ENCODE peak calls at places on chromosomes 13 and 19, in five cellular contexts. C is stimulated activated CD4-positive, alpha-beta T cell treated with anti-CD3 and anti-CD28 coated beads, TNF-alpha, amount 100 ng/mL, for 24 hours; O is HFFc6; N is stromal cell of bone marrow; R is small intestine. V is an unnamed sample.

GRCh38 chr13:23161176-23161825 is 19.5 kb upstream of the SGCG start:
- DNase-seq in R (no peak), O (no peak), C (no peak), N (no peak), V (no peak)

GRCh38 chr19:38122402-38123093 is 101.5 kb downstream of the DPF1 start:
- DNase-seq in C (no peak), N (no peak), R (no peak), O (no peak), V (no peak)

GRCh38 chr19:48491793-48492123 is 19.9 kb downstream of the LMTK3 start:
- DNase-seq in O (no peak), N (no peak), C (no peak), R (no peak), V (no peak)

GRCh38 chr13:24680258-24680920 is at the start of gene ATP12A:
- DNase-seq in O (no peak), R (no peak), N (no peak), C (no peak), V (no peak)

GRCh38 chr13:18232298-18232993 is 949.2 kb downstream of the TUBA3C start:
- DNase-seq in C (no peak), R (no peak), N (no peak), O (no peak), V (no peak)

GRCh38 chr13:73417012-73417615 is 358.3 kb downstream of the KLF5 start:
- DNase-seq in N (no peak), R (peak), C (no peak), O (no peak), V (no peak)

GRCh38 chr19:12113121-12113520 is 27.0 kb downstream of the ZNF20 start:
- DNase-seq in O (no peak), R (no peak), C (no peak), N (no peak), V (no peak)

GRCh38 chr19:7520131-7521051 is 2.0 kb upstream of the MCOLN1 start:
- DNase-seq in R (no peak), C (no peak), O (no peak), N (no peak), V (no peak)

GRCh38 chr13:43307921-43308433 is 284.6 kb downstream of the DNAJC15 start:
- DNase-seq in R (peak), N (no peak), O (peak), C (no peak), V (no peak)

GRCh38 chr19:46697142-46697960 is 19.6 kb downstream of the PRKD2 start:
- DNase-seq in N (peak), C (no peak), O (no peak), R (peak), V (no peak)

GRCh38 chr19:47776568-47776967 is 1.9 kb upstream of the SELENOW start:
- DNase-seq in N (no peak), C (no peak), O (no peak), R (peak), V (no peak)

GRCh38 chr19:5077209-5077515 is 108.2 kb downstream of the KDM4B start:
- DNase-seq in O (no peak), R (no peak), C (no peak), N (no peak), V (no peak)

GRCh38 chr13:93201992-93202558 is 24.5 kb upstream of the GPC6 start:
- DNase-seq in O (no peak), R (no peak), N (no peak), C (no peak), V (no peak)

GRCh38 chr13:99721606-99722384 is 220.5 kb downstream of the TM9SF2 start:
- DNase-seq in C (no peak), O (no peak), R (no peak), N (no peak), V (no peak)

GRCh38 chr19:10662384-10663251 is 8.5 kb downstream of the ILF3 start:
- DNase-seq in N (no peak), R (no peak), C (no peak), O (no peak), V (no peak)

GRCh38 chr13:53408306-53408705 is 379.7 kb downstream of the OLFM4 start:
- DNase-seq in N (no peak), C (no peak), O (no peak), R (no peak), V (no peak)

GRCh38 chr19:3760871-3761361 is 576 bp downstream of the APBA3 start:
- DNase-seq in C (no peak), R (no peak), N (no peak), O (no peak), V (no peak)

GRCh38 chr19:5036733-5037681 is 68.1 kb downstream of the KDM4B start:
- DNase-seq in C (no peak), R (no peak), O (peak), N (peak), V (no peak)

GRCh38 chr13:20977394-20977793 is 74.8 kb upstream of the XPO4 start:
- DNase-seq in O (no peak), C (no peak), R (no peak), N (no peak), V (no peak)